ENCODE peak calls at places on chromosomes 2 and 18, in six cellular contexts. One of them, this sample, is unnamed.

GRCh38 chr2:202102425-202103005 is 29.5 kb downstream of the KIAA2012 start:
- DNase-seq in H1: no peak
- DNase-seq in HepG2: no peak
- DNase-seq in HCT116: no peak
- DNase-seq in K562: no peak
- DNase-seq in GM12878: no peak
- DNase-seq in this sample: no peak

GRCh38 chr2:158024288-158024898 is 77.3 kb upstream of the UPP2 start:
- DNase-seq in H1: peak
- DNase-seq in HepG2: peak
- DNase-seq in HCT116: no peak
- DNase-seq in K562: peak
- DNase-seq in GM12878: no peak
- DNase-seq in this sample: peak

GRCh38 chr18:64110692-64111480 is 38.0 kb downstream of the LINC00305 start:
- DNase-seq in H1: no peak
- DNase-seq in HepG2: no peak
- DNase-seq in HCT116: no peak
- DNase-seq in K562: no peak
- DNase-seq in GM12878: no peak
- DNase-seq in this sample: no peak

GRCh38 chr2:239983004-239983778 is 42.0 kb downstream of the NDUFA10 start:
- DNase-seq in H1: no peak
- DNase-seq in HepG2: no peak
- DNase-seq in HCT116: no peak
- DNase-seq in K562: no peak
- DNase-seq in GM12878: no peak
- DNase-seq in this sample: no peak

GRCh38 chr2:166765141-166765540 is 123.1 kb upstream of the XIRP2 start:
- DNase-seq in H1: no peak
- DNase-seq in HepG2: no peak
- DNase-seq in HCT116: no peak
- DNase-seq in K562: no peak
- DNase-seq in GM12878: no peak
- DNase-seq in this sample: no peak

GRCh38 chr2:26692814-26693286 is 328 bp downstream of the KCNK3 start:
- DNase-seq in H1: no peak
- DNase-seq in HepG2: no peak
- DNase-seq in HCT116: no peak
- DNase-seq in K562: no peak
- DNase-seq in GM12878: no peak
- DNase-seq in this sample: peak

GRCh38 chr2:43675646-43676321 is 445 bp downstream of the C1GALT1C1L start:
- DNase-seq in H1: no peak
- DNase-seq in HepG2: no peak
- DNase-seq in HCT116: no peak
- DNase-seq in K562: no peak
- DNase-seq in GM12878: no peak
- DNase-seq in this sample: no peak

GRCh38 chr2:20361903-20362302 is 11.3 kb upstream of the PUM2 start:
- DNase-seq in H1: peak
- DNase-seq in HepG2: no peak
- DNase-seq in HCT116: no peak
- DNase-seq in K562: no peak
- DNase-seq in GM12878: no peak
- DNase-seq in this sample: no peak

GRCh38 chr2:46504221-46504620 is 24.9 kb downstream of the TMEM247 start:
- DNase-seq in H1: no peak
- DNase-seq in HepG2: no peak
- DNase-seq in HCT116: no peak
- DNase-seq in K562: no peak
- DNase-seq in GM12878: no peak
- DNase-seq in this sample: no peak

GRCh38 chr2:190791347-190791982 is 89.2 kb upstream of the GLS start:
- DNase-seq in H1: no peak
- DNase-seq in HepG2: no peak
- DNase-seq in HCT116: no peak
- DNase-seq in K562: no peak
- DNase-seq in GM12878: no peak
- DNase-seq in this sample: no peak

GRCh38 chr2:119117891-119118882 is 40.4 kb downstream of the C1QL2 start:
- DNase-seq in H1: peak
- DNase-seq in HepG2: no peak
- DNase-seq in HCT116: no peak
- DNase-seq in K562: no peak
- DNase-seq in GM12878: no peak
- DNase-seq in this sample: no peak

DNA sequence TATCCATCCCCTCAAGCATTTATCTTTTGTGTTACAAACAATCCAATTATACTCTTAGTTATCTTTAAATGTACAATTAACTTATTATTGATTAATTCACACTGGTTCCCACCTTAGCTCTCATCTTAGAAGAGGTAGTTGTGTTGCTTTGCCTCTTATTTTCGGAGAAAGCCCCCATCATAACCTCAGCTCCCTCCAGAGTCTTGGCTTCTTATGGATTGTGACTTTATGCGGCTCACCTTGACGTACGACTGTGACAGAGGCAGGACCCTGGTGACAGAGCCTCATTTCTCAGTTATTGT is 132.9 kb downstream of the SPTBN1 start:
- DNase-seq in H1: no peak
- DNase-seq in HepG2: no peak
- DNase-seq in HCT116: no peak
- DNase-seq in K562: no peak
- DNase-seq in GM12878: no peak
- DNase-seq in this sample: no peak
- TF ChIP-seq JUND in H1: no peak
- TF ChIP-seq JUND in HepG2: no peak
- TF ChIP-seq JUND in HCT116: no peak
- TF ChIP-seq JUND in K562: no peak
- TF ChIP-seq JUND in GM12878: no peak
- TF ChIP-seq JUND in this sample: no peak

DNA sequence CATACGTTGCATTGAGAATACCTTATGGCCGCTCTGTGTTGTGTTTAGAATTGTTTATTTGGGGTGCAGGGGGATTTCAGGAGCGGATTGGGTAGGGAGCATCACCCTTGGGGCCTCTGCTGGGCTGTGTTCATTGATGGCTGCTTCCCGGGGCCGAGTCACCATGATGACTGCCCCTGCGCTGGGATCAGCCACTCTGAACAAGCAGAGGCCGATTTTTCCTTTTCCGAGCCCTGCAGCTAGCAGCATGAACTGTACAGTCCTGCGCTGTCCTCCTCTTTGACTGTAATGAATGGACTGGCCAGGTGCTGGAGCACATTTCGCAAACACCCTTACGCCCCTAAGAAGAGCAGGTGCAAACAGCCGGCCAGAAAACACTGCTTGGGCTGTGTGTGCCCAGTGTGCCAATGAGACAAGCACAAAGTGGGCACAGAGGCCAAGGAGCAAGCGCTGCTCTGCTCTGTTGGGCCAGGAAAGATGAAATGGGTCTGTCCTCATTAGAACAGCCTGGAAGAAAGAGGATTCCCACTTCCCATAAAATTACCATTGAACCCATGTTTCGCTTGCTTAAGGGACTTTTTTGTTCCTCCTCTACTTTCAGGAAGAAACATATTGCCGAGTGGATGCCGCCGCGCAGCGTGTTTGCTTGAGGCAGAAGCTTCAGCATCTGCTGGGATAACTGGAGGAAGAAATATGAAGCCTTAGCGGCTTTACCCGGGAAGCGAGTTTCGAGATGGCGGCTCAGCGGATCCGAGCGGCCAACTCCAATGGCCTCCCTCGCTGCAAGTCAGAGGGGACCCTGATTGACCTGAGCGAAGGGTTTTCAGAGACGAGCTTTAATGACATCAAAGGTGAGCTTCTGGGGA is 82.7 kb downstream of the SH3BP4 start:
- DNase-seq in H1: no peak
- DNase-seq in HepG2: no peak
- DNase-seq in HCT116: no peak
- DNase-seq in K562: no peak
- DNase-seq in GM12878: no peak
- DNase-seq in this sample: no peak
- TF ChIP-seq JUND in H1: no peak
- TF ChIP-seq JUND in HepG2: no peak
- TF ChIP-seq JUND in HCT116: no peak
- TF ChIP-seq JUND in K562: no peak
- TF ChIP-seq JUND in GM12878: no peak
- TF ChIP-seq JUND in this sample: no peak

GRCh38 chr2:181949047-181949446 is 36.6 kb upstream of the PPP1R1C start:
- DNase-seq in H1: no peak
- DNase-seq in HepG2: no peak
- DNase-seq in HCT116: peak
- DNase-seq in K562: no peak
- DNase-seq in GM12878: no peak
- DNase-seq in this sample: no peak
- TF ChIP-seq JUND in H1: no peak
- TF ChIP-seq JUND in HepG2: no peak
- TF ChIP-seq JUND in HCT116: peak
- TF ChIP-seq JUND in K562: no peak
- TF ChIP-seq JUND in GM12878: no peak
- TF ChIP-seq JUND in this sample: no peak

DNA sequence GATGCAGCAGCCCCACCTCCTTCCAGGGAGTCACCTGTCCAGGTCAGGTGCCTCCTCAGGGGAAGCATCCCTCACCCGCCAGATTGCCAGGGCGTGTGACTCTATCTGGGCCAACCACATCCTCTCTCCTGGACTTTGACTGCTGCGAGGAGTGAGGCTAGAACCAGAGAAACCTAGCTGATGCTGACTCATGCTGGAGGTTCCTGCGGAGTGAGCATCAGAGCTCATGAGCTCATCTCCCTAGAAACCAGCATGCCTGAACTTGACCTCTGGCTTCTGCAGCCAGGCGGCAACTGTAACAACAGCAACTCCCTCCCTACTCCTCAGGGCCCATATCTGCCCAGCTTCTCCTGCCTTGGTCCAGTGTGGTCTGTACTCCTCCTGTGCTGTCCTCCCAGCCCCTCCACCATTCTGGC is 28.3 kb upstream of the NT5DC4 start:
- DNase-seq in H1: peak
- DNase-seq in HepG2: peak
- DNase-seq in HCT116: peak
- DNase-seq in K562: peak
- DNase-seq in GM12878: peak
- DNase-seq in this sample: no peak
- TF ChIP-seq JUND in H1: peak
- TF ChIP-seq JUND in HepG2: peak
- TF ChIP-seq JUND in HCT116: peak
- TF ChIP-seq JUND in K562: peak
- TF ChIP-seq JUND in GM12878: no peak
- TF ChIP-seq JUND in this sample: no peak

GRCh38 chr18:79952996-79953559 is 1.6 kb upstream of the SLC66A2 start:
- DNase-seq in H1: peak
- DNase-seq in HepG2: no peak
- DNase-seq in HCT116: no peak
- DNase-seq in K562: no peak
- DNase-seq in GM12878: no peak
- DNase-seq in this sample: no peak
- TF ChIP-seq JUND in H1: no peak
- TF ChIP-seq JUND in HepG2: no peak
- TF ChIP-seq JUND in HCT116: no peak
- TF ChIP-seq JUND in K562: no peak
- TF ChIP-seq JUND in GM12878: no peak
- TF ChIP-seq JUND in this sample: no peak

DNA sequence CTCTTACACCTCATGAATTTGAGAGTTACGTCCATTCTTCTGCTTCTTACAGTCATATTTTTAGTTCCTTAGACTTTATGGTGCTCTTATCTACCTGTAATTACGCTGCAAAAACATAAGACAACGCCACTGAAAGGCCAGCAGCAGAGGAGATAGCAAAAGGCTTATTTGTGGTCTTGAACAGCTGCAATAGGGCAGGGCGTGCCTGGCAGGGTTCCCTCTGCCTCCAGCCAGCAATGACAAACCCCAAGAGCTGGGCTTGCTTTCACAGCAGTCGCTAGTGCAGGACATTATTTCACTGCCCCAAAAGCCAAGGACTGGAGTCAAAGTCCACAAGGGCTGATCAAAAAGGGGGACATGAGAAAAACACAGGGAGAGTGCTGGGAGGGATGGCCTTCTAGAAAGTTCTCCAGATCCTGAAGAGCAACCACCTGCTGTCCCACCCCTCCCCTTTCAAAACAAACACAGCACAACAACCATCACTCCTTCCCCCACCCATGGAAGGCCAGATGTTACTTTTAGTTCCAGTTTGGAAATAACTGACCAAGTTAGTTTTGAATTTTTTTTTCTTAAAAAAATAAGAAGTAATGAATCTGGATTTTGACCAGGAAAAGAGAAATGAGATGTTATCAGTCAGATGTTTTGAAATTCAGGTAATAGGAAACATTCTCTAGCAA is 127.8 kb downstream of the RBMS1 start:
- DNase-seq in H1: no peak
- DNase-seq in HepG2: no peak
- DNase-seq in HCT116: no peak
- DNase-seq in K562: no peak
- DNase-seq in GM12878: no peak
- DNase-seq in this sample: no peak
- TF ChIP-seq JUND in H1: no peak
- TF ChIP-seq JUND in HepG2: no peak
- TF ChIP-seq JUND in HCT116: no peak
- TF ChIP-seq JUND in K562: no peak
- TF ChIP-seq JUND in GM12878: no peak
- TF ChIP-seq JUND in this sample: no peak

DNA sequence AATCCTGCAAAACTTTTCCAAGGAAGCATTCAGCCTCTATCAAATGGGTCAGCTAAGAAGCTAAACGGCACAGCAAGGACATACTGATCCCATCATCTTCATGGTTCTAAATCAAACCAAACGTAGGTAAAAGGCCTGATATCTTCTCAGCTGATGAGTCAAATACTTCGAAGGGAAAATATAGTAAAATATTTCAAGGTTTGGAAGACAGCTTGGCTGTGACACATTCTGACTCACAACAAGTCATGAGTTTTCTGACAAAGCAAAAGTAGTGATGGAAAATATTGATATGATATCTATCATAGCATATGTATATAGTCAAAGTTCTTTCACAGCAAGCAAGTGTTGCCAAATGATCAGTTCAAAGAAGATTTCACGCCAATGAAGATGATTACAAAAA is 31.5 kb downstream of the DOCK10 start:
- DNase-seq in H1: no peak
- DNase-seq in HepG2: no peak
- DNase-seq in HCT116: peak
- DNase-seq in K562: no peak
- DNase-seq in GM12878: no peak
- DNase-seq in this sample: no peak
- TF ChIP-seq JUND in H1: no peak
- TF ChIP-seq JUND in HepG2: no peak
- TF ChIP-seq JUND in HCT116: peak
- TF ChIP-seq JUND in K562: no peak
- TF ChIP-seq JUND in GM12878: no peak
- TF ChIP-seq JUND in this sample: no peak

GRCh38 chr2:58959996-58960395 is 718.9 kb upstream of the FANCL start:
- DNase-seq in H1: no peak
- DNase-seq in HepG2: no peak
- DNase-seq in HCT116: no peak
- DNase-seq in K562: no peak
- DNase-seq in GM12878: no peak
- DNase-seq in this sample: no peak
- TF ChIP-seq JUND in H1: no peak
- TF ChIP-seq JUND in HepG2: no peak
- TF ChIP-seq JUND in HCT116: no peak
- TF ChIP-seq JUND in K562: no peak
- TF ChIP-seq JUND in GM12878: no peak
- TF ChIP-seq JUND in this sample: no peak